ENCODE peak calls at places on chromosomes 2 and 18, in four cellular contexts. E is Peyer's patch, U is H9, O is stomach. R is an unnamed sample.
A peak's percentile ranks its signal among the peaks of the same experiment; 100 is the strongest.

GRCh38 chr2:85661139-85661858 is 6.7 kb downstream of the SFTPB start:
- DNase-seq in E (no peak), U (no peak), O (no peak), R (no peak)

GRCh38 chr18:74356959-74357358 is 41.3 kb downstream of the C18orf63 start:
- DNase-seq in E (no peak), U (no peak), O (no peak), R (no peak)

GRCh38 chr2:191178806-191179514 is 28.2 kb upstream of the STAT4 start:
- DNase-seq in E (no peak), U (no peak), O (no peak), R (no peak)

GRCh38 chr2:43890855-43891254 is 52.1 kb downstream of the ABCG8 start:
- DNase-seq in E (no peak), U (no peak), O (no peak), R (no peak)

GRCh38 chr18:3449702-3450357 is at the start of gene TGIF1:
- DNase-seq in E (peak; percentile 88), U (peak; percentile 77), O (peak; percentile 83), R (no peak)

GRCh38 chr2:74777161-74777900 is 56.6 kb upstream of the HK2 start:
- DNase-seq in E (no peak), U (no peak), O (no peak), R (no peak)

GRCh38 chr2:23486676-23487075 is 101.7 kb downstream of the KLHL29 start:
- DNase-seq in E (no peak), U (no peak), O (no peak), R (no peak)

GRCh38 chr2:185187421-185187820 is 551.2 kb upstream of the FSIP2 start:
- DNase-seq in E (no peak), U (no peak), O (no peak), R (no peak)

GRCh38 chr2:70173520-70173919 is 17.3 kb downstream of the C2orf42 start:
- DNase-seq in E (no peak), U (no peak), O (no peak), R (no peak)

GRCh38 chr18:21735452-21736015 is 5.1 kb upstream of the MIB1 start:
- DNase-seq in E (peak; percentile 88), U (peak; percentile 82), O (peak; percentile 56), R (no peak)

GRCh38 chr2:101307503-101307902 is 998 bp downstream of the RNF149 start:
- DNase-seq in E (no peak), U (no peak), O (no peak), R (no peak)

GRCh38 chr18:10727477-10727876 is 201.7 kb downstream of the NAPG start:
- DNase-seq in E (no peak), U (no peak), O (no peak), R (no peak)

GRCh38 chr2:46122318-46122970 is 174.8 kb upstream of the EPAS1 start:
- DNase-seq in E (peak; percentile 55), U (no peak), O (no peak), R (no peak)

GRCh38 chr2:42446503-42447271 is 47.1 kb downstream of the KCNG3 start:
- DNase-seq in E (no peak), U (no peak), O (no peak), R (no peak)

GRCh38 chr18:23870963-23871362 is 143.6 kb upstream of the TTC39C start:
- DNase-seq in E (no peak), U (no peak), O (no peak), R (no peak)

GRCh38 chr2:146412625-146413024 is 1432.2 kb upstream of the ACVR2A start:
- DNase-seq in E (no peak), U (peak; percentile 77), O (no peak), R (no peak)
- TF ChIP-seq CTCF in E (no peak), U (peak; percentile 73), O (no peak), R (peak; percentile 19)

GRCh38 chr2:215500466-215500865 is 64.6 kb upstream of the FN1 start:
- DNase-seq in E (no peak), U (no peak), O (no peak), R (no peak)
- H3K4me1 ChIP-seq in E (no peaks in the 10 kb centered on the region), U (no peaks in the 10 kb centered on the region), O (no peaks in the 10 kb centered on the region), R (no peaks in the 10 kb centered on the region)

DNA sequence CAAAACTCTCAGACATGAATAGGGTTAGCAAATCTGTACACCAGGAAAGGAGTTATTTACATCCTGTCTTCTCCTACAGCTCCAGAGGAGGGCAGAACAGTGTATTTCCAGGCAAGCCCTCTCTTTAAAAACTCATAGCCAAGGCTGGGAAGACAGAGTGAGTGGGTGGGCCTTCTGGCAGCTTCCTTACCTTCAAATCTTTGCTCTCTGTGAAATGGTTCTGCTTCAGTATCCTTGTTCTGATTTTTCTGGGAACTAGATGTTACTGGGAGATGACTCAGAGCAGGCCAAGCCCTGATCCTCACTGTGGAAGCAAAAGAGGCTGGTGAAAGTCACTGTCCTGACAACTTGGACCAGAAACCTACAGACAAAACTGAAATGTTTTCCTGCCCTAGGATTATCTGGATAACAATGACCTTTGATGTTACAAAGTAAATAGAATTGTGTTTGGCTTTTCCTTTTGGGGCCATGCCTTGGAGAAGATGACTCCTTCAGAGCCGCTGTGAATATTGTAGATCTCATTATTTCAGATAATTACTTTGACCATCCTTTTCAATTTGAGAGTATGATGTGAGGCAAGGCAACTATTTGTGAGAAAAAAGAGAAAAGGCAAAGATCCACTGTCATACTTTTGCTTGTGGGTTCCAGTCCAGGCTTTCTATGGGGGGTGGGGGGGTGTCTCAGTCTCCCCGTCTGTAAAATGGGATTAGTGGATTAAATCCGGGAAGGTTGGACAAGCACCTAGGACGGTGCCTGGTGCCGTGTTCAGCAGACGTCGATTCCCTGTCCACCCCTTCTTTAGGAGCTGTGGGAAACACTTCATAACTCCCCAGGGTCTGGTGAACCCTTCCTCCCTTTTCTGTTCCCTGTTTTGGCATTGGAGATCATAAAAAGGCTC is 644 bp upstream of the QPCT start:
- DNase-seq in E (no peak), U (no peak), O (no peak), R (no peak)
- TF ChIP-seq CTCF in E (no peak), U (peak; percentile 53), O (no peak), R (peak; percentile 53)

GRCh38 chr2:160332318-160332717 is 132.2 kb upstream of the ITGB6 start:
- DNase-seq in E (no peak), U (no peak), O (no peak), R (no peak)

GRCh38 chr2:160325413-160325812 is 125.3 kb upstream of the ITGB6 start:
- DNase-seq in E (no peak), U (no peak), O (no peak), R (no peak)

GRCh38 chr2:160329196-160329595 is 129.1 kb upstream of the ITGB6 start:
- DNase-seq in E (no peak), U (no peak), O (no peak), R (no peak)

GRCh38 chr2:160331258-160332025 is 131.4 kb upstream of the ITGB6 start:
- DNase-seq in E (no peak), U (no peak), O (no peak), R (no peak)

GRCh38 chr2:160328748-160329147 is 128.7 kb upstream of the ITGB6 start:
- DNase-seq in E (no peak), U (no peak), O (no peak), R (no peak)
- H3K4me1 ChIP-seq in E (no peaks in the 10 kb centered on the region), U (peaks cover 2% of the 10 kb centered on the region), O (peaks cover 14% of the 10 kb centered on the region), R (peaks cover 6% of the 10 kb centered on the region)

DNA sequence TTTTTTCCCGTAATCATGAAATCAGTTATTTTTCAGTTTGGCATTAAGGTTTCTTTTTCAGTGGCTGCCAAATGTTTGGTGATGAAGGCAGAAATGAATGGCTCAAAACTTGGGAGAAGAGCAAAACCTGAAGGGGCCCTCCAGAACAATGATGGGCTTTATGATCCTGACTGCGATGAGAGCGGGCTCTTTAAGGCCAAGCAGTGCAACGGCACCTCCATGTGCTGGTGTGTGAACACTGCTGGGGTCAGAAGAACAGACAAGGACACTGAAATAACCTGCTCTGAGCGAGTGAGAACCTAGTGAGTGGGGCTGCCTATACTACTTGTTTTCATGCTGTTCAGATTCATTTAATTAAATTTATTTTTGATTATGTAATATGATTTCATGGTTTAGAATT is 29.2 kb upstream of the MSH2 start:
- DNase-seq in E (peak; percentile 70), U (no peak), O (peak; percentile 40), R (no peak)
- TF ChIP-seq CTCF in E (no peak), U (peak; percentile 47), O (no peak), R (no peak)

GRCh38 chr2:237209046-237209375 is 123.3 kb downstream of the COPS8 start:
- DNase-seq in E (no peak), U (no peak), O (no peak), R (no peak)
- H3K4me1 ChIP-seq in E (no peaks in the 10 kb centered on the region), U (peaks cover 14% of the 10 kb centered on the region), O (peaks cover 5% of the 10 kb centered on the region), R (peaks cover 2% of the 10 kb centered on the region)

GRCh38 chr18:75478996-75479870 is 51.7 kb upstream of the SMIM21 start:
- DNase-seq in E (no peak), U (no peak), O (no peak), R (peak; percentile 39)
- TF ChIP-seq CTCF in E (peak; percentile 64), U (peak; percentile 73), O (no peak), R (peak; percentile 76)

GRCh38 chr2:218003265-218003950 is 613 bp upstream of the TNS1 start:
- DNase-seq in E (no peak), U (no peak), O (no peak), R (no peak)
- H3K4me1 ChIP-seq in E (no peaks in the 10 kb centered on the region), U (peaks cover 2% of the 10 kb centered on the region), O (peaks cover 5% of the 10 kb centered on the region), R (no peaks in the 10 kb centered on the region)

DNA sequence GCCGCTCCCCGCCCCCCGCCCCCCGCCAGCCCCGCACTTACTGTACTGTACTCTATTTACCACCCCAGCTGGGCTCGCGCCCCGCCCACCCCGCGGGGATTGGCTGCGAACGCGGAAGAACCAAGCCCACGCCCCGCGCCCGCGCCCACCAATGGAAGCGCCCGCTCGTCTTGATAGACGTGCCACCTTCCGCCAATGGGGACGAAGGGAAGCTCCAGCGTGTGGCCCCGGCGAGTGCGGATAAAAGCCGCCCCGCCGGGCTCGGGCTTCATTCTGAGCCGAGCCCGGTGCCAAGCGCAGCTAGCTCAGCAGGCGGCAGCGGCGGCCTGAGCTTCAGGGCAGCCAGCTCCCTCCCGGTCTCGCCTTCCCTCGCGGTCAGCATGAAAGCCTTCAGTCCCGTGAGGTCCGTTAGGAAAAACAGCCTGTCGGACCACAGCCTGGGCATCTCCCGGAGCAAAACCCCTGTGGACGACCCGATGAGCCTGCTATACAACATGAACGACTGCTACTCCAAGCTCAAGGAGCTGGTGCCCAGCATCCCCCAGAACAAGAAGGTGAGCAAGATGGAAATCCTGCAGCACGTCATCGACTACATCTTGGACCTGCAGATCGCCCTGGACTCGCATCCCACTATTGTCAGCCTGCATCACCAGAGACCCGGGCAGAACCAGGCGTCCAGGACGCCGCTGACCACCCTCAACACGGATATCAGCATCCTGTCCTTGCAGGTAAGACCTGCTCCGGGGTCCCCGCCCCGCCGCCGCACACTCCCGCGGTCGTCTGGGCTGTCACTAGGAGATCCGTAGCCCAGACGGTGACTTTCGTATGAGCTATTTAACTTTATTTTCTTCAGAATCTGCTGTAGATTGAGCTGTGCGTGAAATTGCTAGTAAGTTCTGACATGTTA is at the start of gene ID2:
- DNase-seq in E (peak; percentile 99), U (peak; percentile 99), O (peak; percentile 99), R (no peak)
- TF ChIP-seq CTCF in E (no peak), U (no peak), O (no peak), R (no peak)